ENCODE peak calls at places on chromosomes 16 and 17, in eight cellular contexts. L, B, Z, O, S, G, K and W are unnamed samples.

GRCh38 chr16:31713945-31714898 is 159.4 kb upstream of the ZNF267 start:
- DNase-seq in L (no peak), B (peak), Z (peak), O (peak), S (no peak), G (no peak), K (peak), W (peak)

GRCh38 chr16:86095906-86096485 is 197.0 kb downstream of the IRF8 start:
- DNase-seq in L (no peak), B (no peak), Z (no peak), O (no peak), S (peak), G (no peak), K (no peak), W (no peak)

GRCh38 chr16:84689126-84689525 is 10.7 kb upstream of the USP10 start:
- DNase-seq in L (peak), B (peak), Z (no peak), O (no peak), S (no peak), G (no peak), K (no peak), W (no peak)

GRCh38 chr17:16995930-16996329 is 24.0 kb upstream of the TNFRSF13B start:
- DNase-seq in L (no peak), B (no peak), Z (no peak), O (no peak), S (peak), G (no peak), K (no peak), W (no peak)

GRCh38 chr17:1398900-1399299 is 1.1 kb downstream of the YWHAE start:
- DNase-seq in L (peak), B (peak), Z (no peak), O (no peak), S (no peak), G (no peak), K (no peak), W (no peak)

GRCh38 chr16:86430814-86431213 is 79.5 kb upstream of the FOXF1 start:
- DNase-seq in L (peak), B (no peak), Z (no peak), O (no peak), S (no peak), G (no peak), K (no peak), W (no peak)

GRCh38 chr16:3934491-3935185 is 54.1 kb upstream of the CREBBP start:
- DNase-seq in L (no peak), B (no peak), Z (no peak), O (no peak), S (no peak), G (no peak), K (no peak), W (no peak)

GRCh38 chr17:17836250-17836817 is 452 bp downstream of the SREBF1 start:
- DNase-seq in L (peak), B (peak), Z (peak), O (peak), S (peak), G (peak), K (peak), W (peak)

GRCh38 chr16:52731219-52731875 is 184.4 kb upstream of the TOX3 start:
- DNase-seq in L (no peak), B (no peak), Z (no peak), O (no peak), S (no peak), G (no peak), K (no peak), W (no peak)

GRCh38 chr17:11618861-11619566 is 20.7 kb downstream of the DNAH9 start:
- DNase-seq in L (no peak), B (peak), Z (no peak), O (no peak), S (no peak), G (no peak), K (no peak), W (no peak)

GRCh38 chr16:89853306-89853993 is 19.9 kb upstream of the TCF25 start:
- DNase-seq in L (no peak), B (no peak), Z (no peak), O (no peak), S (no peak), G (no peak), K (no peak), W (no peak)

GRCh38 chr17:78953356-78954350 is 26.1 kb downstream of the LGALS3BP start:
- DNase-seq in L (peak), B (no peak), Z (no peak), O (no peak), S (no peak), G (peak), K (no peak), W (no peak)

GRCh38 chr16:3722508-3722907 is 5.2 kb upstream of the TRAP1 start:
- DNase-seq in L (no peak), B (no peak), Z (no peak), O (no peak), S (no peak), G (no peak), K (no peak), W (no peak)

GRCh38 chr16:47475786-47476185 is 14.7 kb downstream of the PHKB start:
- DNase-seq in L (peak), B (peak), Z (no peak), O (no peak), S (no peak), G (no peak), K (no peak), W (no peak)

GRCh38 chr16:30183236-30183960 is at the start of gene CORO1A:
- DNase-seq in L (peak), B (peak), Z (peak), O (peak), S (peak), G (peak), K (peak), W (peak)

GRCh38 chr16:57372372-57373116 is at the start of gene CX3CL1:
- DNase-seq in L (peak), B (no peak), Z (peak), O (peak), S (peak), G (peak), K (no peak), W (no peak)
- TF ChIP-seq CTCF in L (no peak), B (no peak), Z (no peak), O (peak), S (peak), G (no peak), K (no peak), W (no peak)

GRCh38 chr16:57668259-57668563 is at the start of gene ADGRG3:
- DNase-seq in L (no peak), B (no peak), Z (no peak), O (no peak), S (no peak), G (no peak), K (no peak), W (no peak)

GRCh38 chr16:57667069-57667525 is 1.0 kb upstream of the ADGRG3 start:
- DNase-seq in L (no peak), B (no peak), Z (no peak), O (no peak), S (no peak), G (no peak), K (no peak), W (no peak)

GRCh38 chr16:57668630-57669475 is 747 bp downstream of the ADGRG3 start:
- DNase-seq in L (no peak), B (no peak), Z (no peak), O (no peak), S (no peak), G (no peak), K (no peak), W (no peak)

GRCh38 chr16:57666353-57667068 is 1.6 kb upstream of the ADGRG3 start:
- DNase-seq in L (no peak), B (no peak), Z (no peak), O (no peak), S (no peak), G (no peak), K (no peak), W (no peak)

DNA sequence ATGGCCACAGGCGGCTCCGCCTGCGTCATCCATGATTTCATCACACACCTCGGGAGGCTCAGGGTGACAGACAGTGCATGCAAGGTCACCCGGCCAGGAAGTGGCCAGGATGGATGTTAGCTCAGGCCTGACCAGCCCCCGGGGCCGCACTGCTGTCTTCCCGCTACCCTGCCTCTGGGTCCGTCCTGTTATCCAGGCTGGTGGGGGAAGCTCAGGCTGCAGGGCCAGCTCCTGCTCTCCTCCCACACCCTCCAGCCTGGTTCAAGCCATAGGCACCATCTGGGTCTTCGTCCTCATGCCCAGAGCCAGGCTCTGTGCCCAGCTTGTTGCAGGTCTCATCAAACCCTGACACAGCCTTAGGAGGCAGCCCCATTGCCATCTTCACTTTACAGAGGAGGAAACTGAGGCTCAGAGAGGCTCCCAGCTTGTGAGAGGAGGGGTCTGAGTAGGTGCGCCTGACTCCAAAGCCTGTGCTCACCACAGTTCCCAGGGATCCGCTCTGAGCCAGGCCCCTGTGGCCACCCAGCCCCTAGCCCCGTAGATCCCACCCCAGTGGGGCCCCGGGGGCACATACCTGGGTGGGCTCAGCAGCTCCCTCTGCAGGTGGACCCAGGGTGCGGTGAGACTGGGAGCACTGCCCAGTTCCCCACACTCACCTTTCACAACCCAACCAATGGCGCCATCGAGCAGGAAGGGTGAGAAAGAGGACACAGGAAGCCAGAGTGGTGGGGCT is 414 bp upstream of the ADGRG3 start:
- DNase-seq in L (no peak), B (peak), Z (peak), O (peak), S (no peak), G (no peak), K (no peak), W (no peak)
- TF ChIP-seq CTCF in L (no peak), B (peak), Z (peak), O (peak), S (no peak), G (no peak), K (no peak), W (peak)

GRCh38 chr17:27206447-27206846 is 87.5 kb upstream of the WSB1 start:
- DNase-seq in L (no peak), B (peak), Z (peak), O (no peak), S (no peak), G (no peak), K (no peak), W (no peak)
- TF ChIP-seq CTCF in L (peak), B (peak), Z (no peak), O (no peak), S (no peak), G (no peak), K (no peak), W (no peak)

GRCh38 chr16:2196162-2196980 is at the start of gene CASKIN1:
- DNase-seq in L (no peak), B (no peak), Z (no peak), O (no peak), S (no peak), G (peak), K (no peak), W (peak)
- TF ChIP-seq CTCF in L (no peak), B (no peak), Z (no peak), O (no peak), S (no peak), G (no peak), K (no peak), W (no peak)